ENCODE peak calls at places on chromosomes 13 and 19, in five cellular contexts. Z, E, J, M and O are unnamed samples.

GRCh38 chr19:5541456-5541855 is 26.3 kb downstream of the TINCR start:
- DNase-seq in Z (no peak), M (no peak), J (no peak), E (no peak), O (no peak)

GRCh38 chr19:9500796-9501195 is 2.4 kb upstream of the ZNF560 start:
- DNase-seq in M (no peak), E (no peak), J (no peak), Z (no peak), O (no peak)

GRCh38 chr13:70960841-70961443 is 852.7 kb upstream of the KLHL1 start:
- DNase-seq in Z (peak), M (peak), E (peak), J (no peak), O (no peak)

GRCh38 chr19:45173816-45174215 is 4.2 kb downstream of the TRAPPC6A start:
- DNase-seq in E (no peak), J (no peak), M (no peak), Z (no peak), O (no peak)

GRCh38 chr13:26197298-26197697 is 24.8 kb downstream of the RNF6 start:
- DNase-seq in Z (no peak), M (no peak), J (no peak), E (no peak), O (no peak)

GRCh38 chr19:48625891-48626327 is 6.6 kb downstream of the SPHK2 start:
- DNase-seq in J (no peak), E (no peak), M (no peak), Z (no peak), O (no peak)

GRCh38 chr13:77459616-77460015 is 75.9 kb upstream of the SCEL start:
- DNase-seq in J (no peak), E (no peak), M (no peak), Z (no peak), O (no peak)

GRCh38 chr19:6503407-6504201 is 1.5 kb upstream of the TUBB4A start:
- DNase-seq in E (no peak), M (no peak), J (no peak), Z (no peak), O (no peak)

GRCh38 chr13:27619711-27620376 is 485 bp downstream of the LNX2 start:
- DNase-seq in M (peak), Z (peak), J (no peak), E (no peak), O (peak)

GRCh38 chr13:48446454-48446853 is 33.5 kb upstream of the LPAR6 start:
- DNase-seq in M (no peak), J (no peak), Z (no peak), E (no peak), O (no peak)

GRCh38 chr13:75226755-75227435 is 255.1 kb downstream of the TBC1D4 start:
- DNase-seq in J (no peak), Z (no peak), M (no peak), E (no peak), O (no peak)

GRCh38 chr13:25881136-25881926 is 170.5 kb downstream of the SHISA2 start:
- DNase-seq in E (no peak), Z (no peak), J (no peak), M (no peak), O (no peak)

GRCh38 chr19:9431475-9431874 is 3.9 kb downstream of the ZNF266 start:
- DNase-seq in E (no peak), J (peak), Z (peak), M (no peak), O (no peak)

GRCh38 chr19:5908773-5909442 is 4.2 kb downstream of the VMAC start:
- DNase-seq in J (no peak), E (no peak), Z (no peak), M (peak), O (peak)

GRCh38 chr19:29858000-29858596 is 46.3 kb downstream of the CCNE1 start:
- DNase-seq in M (no peak), Z (peak), J (peak), E (no peak), O (peak)

GRCh38 chr13:111371211-111371610 is 50.8 kb downstream of the TEX29 start:
- DNase-seq in E (no peak), Z (no peak), J (no peak), M (no peak), O (peak)

GRCh38 chr13:36883829-36884228 is 36.2 kb downstream of the SMAD9 start:
- DNase-seq in Z (no peak), M (no peak), J (no peak), E (no peak), O (no peak)

GRCh38 chr19:10551698-10552301 is 8.1 kb downstream of the ATG4D start:
- DNase-seq in E (no peak), M (no peak), Z (no peak), J (no peak), O (peak)

GRCh38 chr13:60431108-60431700 is 34.2 kb downstream of the TDRD3 start:
- DNase-seq in Z (peak), J (no peak), E (peak), M (peak), O (peak)

GRCh38 chr19:3983936-3984583 is 1.2 kb downstream of the EEF2 start:
- DNase-seq in J (peak), M (no peak), E (no peak), Z (peak), O (no peak)

GRCh38 chr13:27079421-27079958 is 92.1 kb downstream of the USP12 start:
- DNase-seq in Z (no peak), J (no peak), E (no peak), M (no peak), O (no peak)

DNA sequence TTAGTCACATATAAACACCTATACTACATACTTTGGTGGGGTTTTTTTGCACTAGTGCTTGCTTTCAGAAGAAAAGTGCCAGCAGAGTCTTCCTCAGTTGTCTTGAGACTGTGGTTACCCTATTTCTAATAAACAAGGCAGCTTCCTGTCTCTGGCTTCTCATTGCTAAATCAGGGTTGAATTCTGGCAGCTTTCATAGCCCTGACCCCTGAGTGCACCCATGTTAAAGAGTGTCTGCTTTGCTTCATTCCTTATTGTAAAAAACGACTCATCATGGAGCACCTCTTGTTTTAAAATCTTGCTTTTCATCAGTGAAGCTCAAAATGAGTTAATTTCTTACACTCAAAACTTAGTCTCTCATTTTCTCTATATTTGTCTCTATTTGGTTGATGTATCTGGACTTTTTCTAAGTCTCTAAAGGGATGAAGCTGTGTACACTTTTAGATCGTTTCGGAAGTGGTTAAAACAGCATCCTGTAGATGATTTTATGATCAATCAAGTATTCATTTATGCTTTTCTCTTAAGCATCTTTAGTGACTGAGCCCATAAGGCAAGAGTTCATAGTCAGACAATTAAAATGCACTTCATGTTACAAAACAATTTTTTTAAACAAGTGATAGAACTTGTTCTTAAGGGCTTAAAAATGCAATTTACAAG is 72.1 kb downstream of the KLF12 start:
- DNase-seq in M (no peak), J (no peak), Z (peak), E (peak), O (no peak)
- TF ChIP-seq JUND in M (no peak), J (no peak), Z (no peak), E (no peak), O (no peak)

DNA sequence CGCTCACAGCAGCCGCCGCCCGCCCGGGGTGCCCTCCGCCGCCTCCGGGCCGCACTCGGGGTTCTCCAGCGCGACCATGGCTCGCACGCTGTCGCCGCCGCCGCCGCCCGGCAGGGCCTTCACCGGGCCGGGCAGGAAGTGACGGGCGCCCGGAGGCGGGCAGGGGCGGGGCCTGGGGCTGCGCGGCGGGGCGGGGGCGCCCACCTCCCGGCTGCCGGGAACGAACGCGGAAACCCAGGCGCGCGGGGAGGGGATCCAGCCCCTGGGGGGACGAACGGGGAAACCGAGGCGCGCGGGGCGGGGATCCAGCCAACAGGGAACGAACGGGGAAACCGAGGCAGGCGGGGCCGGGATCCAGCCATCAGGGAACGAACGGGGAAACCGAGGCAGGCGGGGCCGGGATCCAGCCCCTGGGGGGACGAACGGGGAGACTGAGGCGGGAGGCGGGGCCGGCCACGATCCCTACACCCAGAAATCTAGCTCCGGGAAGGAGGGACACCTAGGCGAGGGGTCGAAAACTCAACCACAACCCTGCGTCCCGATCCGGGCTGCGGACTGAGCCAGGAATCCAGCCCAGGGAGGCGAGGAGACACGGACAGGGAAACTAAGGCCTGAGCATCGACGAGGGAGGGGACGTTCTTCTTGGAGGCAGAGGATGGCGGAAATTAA is at the start of gene R3HDM4:
- DNase-seq in M (no peak), E (no peak), J (peak), Z (peak), O (peak)
- TF ChIP-seq JUND in M (no peak), E (no peak), J (no peak), Z (no peak), O (no peak)

DNA sequence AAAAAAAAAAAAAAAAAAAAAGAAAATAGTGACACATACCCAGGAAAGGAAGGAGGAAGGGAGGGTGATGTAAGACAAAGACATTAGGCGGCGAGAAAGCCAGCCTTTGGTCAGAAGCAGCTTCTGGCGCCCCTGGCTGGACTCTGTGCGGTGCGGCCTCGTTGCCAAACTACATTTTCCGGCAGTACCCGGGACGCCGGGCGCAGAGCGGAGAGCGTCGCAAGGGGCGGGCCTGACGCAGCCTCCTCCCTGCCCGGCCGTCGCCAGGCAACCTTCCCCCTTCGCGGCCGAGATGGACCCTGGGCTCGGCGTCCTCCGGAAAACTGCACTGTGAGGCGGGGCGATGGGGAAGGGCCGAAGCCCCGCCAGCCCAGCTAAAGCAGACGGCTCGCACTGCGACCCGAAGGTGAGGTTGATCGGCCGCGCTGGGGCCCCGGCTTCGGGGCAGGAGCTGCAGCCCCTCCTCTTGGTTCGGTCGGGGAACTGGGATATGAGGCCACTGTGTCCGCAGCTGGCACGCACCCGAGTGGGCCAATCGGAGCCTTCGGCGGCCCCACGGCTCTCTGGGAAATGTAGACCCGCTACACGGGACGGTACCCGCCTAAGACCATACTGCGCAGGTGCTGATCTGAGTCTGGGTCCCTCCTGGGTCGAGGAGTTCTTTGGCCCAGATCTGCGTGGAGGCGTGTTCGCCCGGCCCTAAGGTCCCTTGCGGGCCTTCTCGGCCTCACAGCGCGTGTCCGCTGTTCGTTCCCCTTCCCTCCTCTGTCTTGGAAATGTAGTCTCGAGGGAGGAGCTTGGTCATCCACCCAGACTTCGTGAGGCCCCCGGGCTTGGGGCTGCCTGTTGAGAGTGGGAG is 2.3 kb upstream of the MZF1 start:
- DNase-seq in Z (peak), J (peak), M (peak), E (peak), O (peak)
- TF ChIP-seq JUND in Z (no peak), J (no peak), M (no peak), E (no peak), O (no peak)

DNA sequence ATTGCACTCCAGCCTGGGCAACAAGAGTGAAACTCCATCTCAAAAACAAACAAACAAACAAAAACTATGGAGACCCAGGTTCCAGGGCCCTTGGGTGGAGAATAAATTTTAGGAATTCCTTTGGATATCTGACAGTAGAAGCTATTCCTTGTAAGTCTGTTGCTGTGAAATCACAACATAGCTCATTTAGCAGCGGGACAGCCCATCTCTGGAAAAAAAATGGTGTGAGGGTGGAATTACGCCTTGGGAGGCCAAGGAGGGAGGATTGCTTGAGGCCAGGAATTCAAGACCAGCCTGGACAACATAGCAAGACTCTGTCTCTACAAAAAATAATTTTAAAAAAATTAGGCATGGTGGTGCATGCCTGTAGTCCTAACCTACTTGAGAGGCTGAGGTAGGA is 15.7 kb downstream of the HMGB1 start:
- DNase-seq in M (no peak), Z (no peak), J (no peak), E (no peak), O (no peak)
- TF ChIP-seq JUND in M (no peak), Z (no peak), J (no peak), E (no peak), O (no peak)

DNA sequence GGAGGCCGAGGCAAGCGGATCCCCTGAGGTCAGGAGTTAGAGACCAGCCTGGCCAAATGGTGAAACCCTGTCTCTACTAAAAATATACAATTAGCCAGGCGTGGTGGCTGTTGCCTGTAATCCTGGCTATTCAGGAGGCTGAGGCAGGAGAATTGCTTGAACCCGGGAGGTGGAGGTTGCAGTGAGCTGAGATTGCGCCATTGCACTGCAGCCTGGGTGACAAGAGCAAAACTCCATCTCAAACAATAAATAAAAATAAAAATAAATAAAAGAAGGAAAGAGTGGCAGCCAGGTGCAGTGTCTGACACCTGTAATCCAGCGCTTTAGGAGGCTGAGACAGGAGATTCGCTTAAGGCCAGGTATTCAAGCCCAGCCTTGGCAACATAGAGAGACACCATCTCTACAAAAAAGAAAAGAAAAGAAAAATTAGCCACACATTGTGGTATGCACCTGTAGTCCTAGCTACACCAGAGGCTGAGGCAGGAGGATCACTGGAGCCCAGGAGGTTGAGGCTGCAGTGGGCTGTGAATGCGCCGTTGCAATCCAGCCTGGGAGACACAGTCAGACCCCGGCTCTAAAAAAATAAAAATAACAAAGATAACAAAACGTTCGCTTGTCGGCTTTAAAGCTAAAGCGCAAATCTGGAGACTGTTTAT is 10.3 kb downstream of the ADAMTSL5 start:
- DNase-seq in E (no peak), Z (no peak), M (no peak), J (no peak), O (no peak)
- TF ChIP-seq JUND in E (no peak), Z (no peak), M (no peak), J (no peak), O (no peak)

GRCh38 chr19:39345956-39346355 is 3.7 kb downstream of the SAMD4B start:
- DNase-seq in J (no peak), Z (no peak), E (no peak), M (no peak), O (no peak)

GRCh38 chr19:39341122-39341719 is 1.0 kb upstream of the SAMD4B start:
- DNase-seq in E (no peak), M (no peak), Z (peak), J (peak), O (peak)

GRCh38 chr19:39339636-39340035 is 2.6 kb upstream of the SAMD4B start:
- DNase-seq in M (peak), Z (no peak), E (no peak), J (no peak), O (no peak)

GRCh38 chr19:39342647-39343305 is 555 bp downstream of the SAMD4B start:
- DNase-seq in M (no peak), J (no peak), Z (peak), E (no peak), O (no peak)

GRCh38 chr19:39341720-39342604 is at the start of gene SAMD4B:
- DNase-seq in J (peak), M (peak), Z (peak), E (peak), O (peak)
- TF ChIP-seq JUND in J (no peak), M (no peak), Z (no peak), E (no peak), O (no peak)

GRCh38 chr13:46377554-46377953 is 9.5 kb downstream of the RUBCNL start:
- DNase-seq in M (no peak), J (no peak), E (no peak), Z (no peak), O (no peak)
- TF ChIP-seq JUND in M (no peak), J (no peak), E (no peak), Z (no peak), O (no peak)